ENCODE peak calls at places on chromosome 22, in six cellular contexts. P is stromal cell of bone marrow; E is fibroblast of mammary gland; M is stimulated activated CD8-positive, alpha-beta memory T cell treated with anti-CD3 and anti-CD28 coated beads, Interleukin-2, amount 100 ng/mL, for 48 hours; R is caudate nucleus; N is WTC11. I is an unnamed sample.

GRCh38 chr22:35458547-35459422 is 58.8 kb downstream of the MCM5 start:
- DNase-seq in P (no peak), E (no peak), M (no peak), R (no peak), N (no peak), I (no peak)

GRCh38 chr22:21606775-21607174 is 23.0 kb downstream of the YDJC start:
- DNase-seq in P (no peak), E (no peak), M (no peak), R (no peak), N (no peak), I (no peak)

GRCh38 chr22:19287076-19287724 is 4.3 kb downstream of the CLTCL1 start:
- DNase-seq in P (no peak), E (peak; percentile 54), M (no peak), R (no peak), N (no peak), I (no peak)

GRCh38 chr22:32413715-32414114 is 1.7 kb upstream of the RTCB start:
- DNase-seq in P (no peak), E (peak; percentile 44), M (no peak), R (no peak), N (no peak), I (no peak)

GRCh38 chr22:20604776-20605221 is 97.4 kb downstream of the MED15 start:
- DNase-seq in P (no peak), E (no peak), M (no peak), R (no peak), N (no peak), I (no peak)

GRCh38 chr22:28594784-28595324 is 84.8 kb downstream of the TTC28 start:
- DNase-seq in P (peak; percentile 61), E (peak; percentile 81), M (no peak), R (no peak), N (no peak), I (no peak)

GRCh38 chr22:22342697-22343602 is 98.4 kb downstream of the VPREB1 start:
- DNase-seq in P (no peak), E (peak; percentile 24), M (peak; percentile 64), R (peak; percentile 3), N (peak; percentile 98), I (no peak)

GRCh38 chr22:30208631-30209603 is 37.6 kb downstream of the LIF start:
- DNase-seq in P (peak; percentile 72), E (peak; percentile 92), M (no peak), R (no peak), N (no peak), I (no peak)

GRCh38 chr22:23394525-23395326 is 185.4 kb downstream of the IGLL1 start:
- DNase-seq in P (no peak), E (no peak), M (no peak), R (no peak), N (peak; percentile 9), I (no peak)